ENCODE peak calls at places on chromosomes 5 and 9, in four cellular contexts. One of them, this sample, is unnamed.

GRCh38 chr5:1883120-1883924 is 597 bp upstream of the IRX4 start:
- DNase-seq in psoas muscle: no peak
- DNase-seq in trophoblast cell: no peak
- DNase-seq in ascending aorta: no peak
- DNase-seq in this sample: no peak

GRCh38 chr5:5079871-5080270 is 60.3 kb upstream of the ADAMTS16 start:
- DNase-seq in ascending aorta: no peak
- DNase-seq in trophoblast cell: peak; percentile 43
- DNase-seq in psoas muscle: no peak
- DNase-seq in this sample: no peak

GRCh38 chr5:43772601-43773031 is 169.6 kb downstream of the NNT start:
- DNase-seq in trophoblast cell: peak; percentile 53
- DNase-seq in ascending aorta: no peak
- DNase-seq in psoas muscle: no peak
- DNase-seq in this sample: no peak

GRCh38 chr9:41229408-41230401 is 40.6 kb upstream of the ZNG1F start:
- DNase-seq in psoas muscle: no peak
- DNase-seq in ascending aorta: peak; percentile 64
- DNase-seq in trophoblast cell: peak; percentile 2
- DNase-seq in this sample: peak; percentile 38

GRCh38 chr9:124284940-124285441 is 27.2 kb downstream of the NEK6 start:
- DNase-seq in trophoblast cell: peak; percentile 99
- DNase-seq in ascending aorta: peak; percentile 83
- DNase-seq in psoas muscle: no peak
- DNase-seq in this sample: peak; percentile 58

GRCh38 chr9:34896112-34896511 is 62.0 kb upstream of the PHF24 start:
- DNase-seq in ascending aorta: no peak
- DNase-seq in psoas muscle: no peak
- DNase-seq in trophoblast cell: no peak
- DNase-seq in this sample: no peak

GRCh38 chr9:105157178-105157583 is 87.3 kb upstream of the SLC44A1 start:
- DNase-seq in ascending aorta: peak; percentile 74
- DNase-seq in psoas muscle: peak; percentile 47
- DNase-seq in trophoblast cell: peak; percentile 77
- DNase-seq in this sample: peak; percentile 50

GRCh38 chr5:2240118-2240904 is 357.6 kb upstream of the IRX4 start:
- DNase-seq in psoas muscle: no peak
- DNase-seq in trophoblast cell: no peak
- DNase-seq in ascending aorta: no peak
- DNase-seq in this sample: no peak

GRCh38 chr9:97617939-97618416 is 15.2 kb downstream of the TSTD2 start:
- DNase-seq in trophoblast cell: no peak
- DNase-seq in ascending aorta: no peak
- DNase-seq in psoas muscle: no peak
- DNase-seq in this sample: no peak

GRCh38 chr5:57855831-57856230 is 373.2 kb upstream of the ACTBL2 start:
- DNase-seq in trophoblast cell: no peak
- DNase-seq in ascending aorta: no peak
- DNase-seq in psoas muscle: no peak
- DNase-seq in this sample: no peak

GRCh38 chr5:103120607-103121200 is 603 bp downstream of the PPIP5K2 start:
- DNase-seq in trophoblast cell: peak; percentile 15
- DNase-seq in ascending aorta: no peak
- DNase-seq in psoas muscle: no peak
- DNase-seq in this sample: no peak

GRCh38 chr9:107361816-107362215 is 78.7 kb downstream of the RAD23B start:
- DNase-seq in psoas muscle: no peak
- DNase-seq in ascending aorta: no peak
- DNase-seq in trophoblast cell: no peak
- DNase-seq in this sample: no peak

GRCh38 chr5:57986746-57987145 is 473.1 kb downstream of the PLK2 start:
- DNase-seq in ascending aorta: peak; percentile 71
- DNase-seq in trophoblast cell: no peak
- DNase-seq in psoas muscle: no peak
- DNase-seq in this sample: no peak

GRCh38 chr5:175597718-175598117 is 60.2 kb upstream of the HRH2 start:
- DNase-seq in ascending aorta: no peak
- DNase-seq in psoas muscle: no peak
- DNase-seq in trophoblast cell: no peak
- DNase-seq in this sample: no peak

GRCh38 chr5:53877243-53877642 is 316.8 kb downstream of the NDUFS4 start:
- DNase-seq in trophoblast cell: no peak
- DNase-seq in psoas muscle: no peak
- DNase-seq in ascending aorta: no peak
- DNase-seq in this sample: no peak

GRCh38 chr9:132742821-132743311 is 72.6 kb downstream of the GTF3C4 start:
- DNase-seq in psoas muscle: no peak
- DNase-seq in trophoblast cell: no peak
- DNase-seq in ascending aorta: no peak
- DNase-seq in this sample: no peak

GRCh38 chr9:14313951-14314423 is at the start of gene NFIB:
- DNase-seq in trophoblast cell: peak; percentile 63
- DNase-seq in ascending aorta: peak; percentile 78
- DNase-seq in psoas muscle: peak; percentile 70
- DNase-seq in this sample: peak; percentile 75

GRCh38 chr5:148352696-148353095 is 17.3 kb downstream of the SPINK9 start:
- DNase-seq in trophoblast cell: no peak
- DNase-seq in psoas muscle: no peak
- DNase-seq in ascending aorta: no peak
- DNase-seq in this sample: no peak

GRCh38 chr5:96468956-96469355 is 35.9 kb upstream of the PCSK1 start:
- DNase-seq in psoas muscle: no peak
- DNase-seq in ascending aorta: no peak
- DNase-seq in trophoblast cell: no peak
- DNase-seq in this sample: no peak

GRCh38 chr5:11658341-11658740 is 245.9 kb downstream of the CTNND2 start:
- DNase-seq in ascending aorta: no peak
- DNase-seq in psoas muscle: no peak
- DNase-seq in trophoblast cell: no peak
- DNase-seq in this sample: no peak
- H3K27me3 ChIP-seq in ascending aorta: no peaks in the 10 kb centered on the region
- H3K27me3 ChIP-seq in psoas muscle: no peaks in the 10 kb centered on the region
- H3K27me3 ChIP-seq in trophoblast cell: no peaks in the 10 kb centered on the region
- H3K27me3 ChIP-seq in this sample: no peaks in the 10 kb centered on the region

GRCh38 chr5:76106149-76106548 is 23.0 kb downstream of the SV2C start:
- DNase-seq in psoas muscle: no peak
- DNase-seq in trophoblast cell: no peak
- DNase-seq in ascending aorta: no peak
- DNase-seq in this sample: no peak
- H3K27me3 ChIP-seq in psoas muscle: no peaks in the 10 kb centered on the region
- H3K27me3 ChIP-seq in trophoblast cell: no peaks in the 10 kb centered on the region
- H3K27me3 ChIP-seq in ascending aorta: no peaks in the 10 kb centered on the region
- H3K27me3 ChIP-seq in this sample: no peaks in the 10 kb centered on the region

DNA sequence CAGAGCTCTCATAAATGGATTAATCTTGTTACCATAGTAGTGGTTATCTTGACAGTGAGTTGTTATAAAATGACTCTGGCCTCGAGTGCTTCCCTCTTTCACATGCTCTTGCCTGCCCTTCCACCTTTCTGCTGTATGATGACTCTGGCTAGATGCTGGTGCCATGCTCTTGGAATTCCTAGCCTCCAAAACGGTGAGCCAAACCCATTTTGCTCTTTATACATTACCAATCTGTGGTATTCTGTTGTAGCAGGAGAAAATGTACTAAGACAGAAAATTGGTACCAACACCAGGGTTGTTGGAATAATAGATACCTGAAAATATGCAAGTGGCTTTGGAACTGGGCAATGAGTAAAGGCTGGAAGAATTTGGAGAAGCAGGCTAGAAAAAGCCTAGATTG is 38.1 kb downstream of the GDA start:
- DNase-seq in ascending aorta: no peak
- DNase-seq in psoas muscle: no peak
- DNase-seq in trophoblast cell: peak; percentile 52
- DNase-seq in this sample: no peak
- H3K27me3 ChIP-seq in ascending aorta: no peaks in the 10 kb centered on the region
- H3K27me3 ChIP-seq in psoas muscle: no peaks in the 10 kb centered on the region
- H3K27me3 ChIP-seq in trophoblast cell: no peaks in the 10 kb centered on the region
- H3K27me3 ChIP-seq in this sample: no peaks in the 10 kb centered on the region

GRCh38 chr9:134881313-134881670 is 682 bp downstream of the FCN2 start:
- DNase-seq in psoas muscle: no peak
- DNase-seq in trophoblast cell: no peak
- DNase-seq in ascending aorta: peak; percentile 24
- DNase-seq in this sample: no peak
- H3K27me3 ChIP-seq in psoas muscle: peaks cover 25% of the 10 kb centered on the region
- H3K27me3 ChIP-seq in trophoblast cell: no peaks in the 10 kb centered on the region
- H3K27me3 ChIP-seq in ascending aorta: peaks cover 5% of the 10 kb centered on the region
- H3K27me3 ChIP-seq in this sample: no peaks in the 10 kb centered on the region

GRCh38 chr9:36765077-36765390 is 192.3 kb downstream of the MELK start:
- DNase-seq in ascending aorta: no peak
- DNase-seq in psoas muscle: no peak
- DNase-seq in trophoblast cell: no peak
- DNase-seq in this sample: no peak

GRCh38 chr9:36764364-36765076 is 191.8 kb downstream of the MELK start:
- DNase-seq in trophoblast cell: no peak
- DNase-seq in ascending aorta: no peak
- DNase-seq in psoas muscle: no peak
- DNase-seq in this sample: no peak

GRCh38 chr9:36765468-36766341 is 193.0 kb downstream of the MELK start:
- DNase-seq in ascending aorta: peak; percentile 75
- DNase-seq in psoas muscle: peak; percentile 49
- DNase-seq in trophoblast cell: peak; percentile 16
- DNase-seq in this sample: peak; percentile 91

GRCh38 chr9:36772449-36773370 is 200.0 kb downstream of the MELK start:
- DNase-seq in psoas muscle: no peak
- DNase-seq in ascending aorta: no peak
- DNase-seq in trophoblast cell: peak; percentile 41
- DNase-seq in this sample: no peak

DNA sequence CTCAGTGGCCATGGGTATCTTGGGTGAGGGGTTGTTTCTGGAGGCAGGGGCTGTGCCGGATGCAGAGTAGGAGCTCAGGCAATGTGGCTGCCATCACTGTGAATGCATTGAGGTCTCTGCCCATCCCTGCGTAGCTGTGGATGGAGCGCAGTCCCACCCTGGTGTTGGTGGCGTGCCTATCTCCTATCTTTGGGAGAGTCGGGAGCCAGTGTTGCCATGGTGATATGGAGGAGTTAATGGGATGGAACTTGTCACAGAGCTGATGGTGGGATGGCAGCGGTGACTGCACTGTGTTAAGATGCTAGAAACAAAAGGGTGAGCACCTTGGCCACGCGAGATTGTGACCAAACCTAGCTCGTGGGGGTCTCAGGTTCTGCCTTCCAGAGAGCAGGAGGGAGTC is 197.3 kb downstream of the MELK start:
- DNase-seq in trophoblast cell: no peak
- DNase-seq in ascending aorta: no peak
- DNase-seq in psoas muscle: no peak
- DNase-seq in this sample: no peak
- H3K27me3 ChIP-seq in trophoblast cell: no peaks in the 10 kb centered on the region
- H3K27me3 ChIP-seq in ascending aorta: no peaks in the 10 kb centered on the region
- H3K27me3 ChIP-seq in psoas muscle: peaks cover 23% of the 10 kb centered on the region
- H3K27me3 ChIP-seq in this sample: no peaks in the 10 kb centered on the region

DNA sequence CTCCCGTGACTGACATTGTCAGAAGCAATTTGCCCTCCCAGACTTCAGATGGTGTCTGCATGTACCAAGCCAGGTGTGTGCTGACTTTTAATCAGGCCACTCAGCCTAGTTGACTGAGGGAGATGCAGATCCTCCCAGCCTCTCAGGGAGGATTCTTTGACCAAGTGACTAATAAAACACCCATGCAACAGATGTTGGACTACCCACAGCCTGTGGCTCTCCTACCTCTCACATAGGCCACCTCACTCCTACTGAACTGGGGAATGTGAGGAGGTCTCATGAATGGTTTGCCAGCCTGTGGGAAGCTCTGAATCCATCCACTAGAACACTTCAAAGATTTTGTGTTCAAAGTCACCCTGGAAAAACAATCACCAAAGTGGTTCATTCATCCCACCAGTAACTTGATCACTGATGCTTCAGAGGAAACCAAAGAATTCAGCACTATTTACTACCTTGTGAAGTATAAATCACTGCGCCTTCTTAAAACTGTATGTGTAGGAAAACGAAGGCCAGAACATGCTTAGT is 80.1 kb downstream of the ESM1 start:
- DNase-seq in trophoblast cell: no peak
- DNase-seq in psoas muscle: no peak
- DNase-seq in ascending aorta: no peak
- DNase-seq in this sample: no peak
- H3K27me3 ChIP-seq in trophoblast cell: no peaks in the 10 kb centered on the region
- H3K27me3 ChIP-seq in psoas muscle: no peaks in the 10 kb centered on the region
- H3K27me3 ChIP-seq in ascending aorta: no peaks in the 10 kb centered on the region
- H3K27me3 ChIP-seq in this sample: no peaks in the 10 kb centered on the region